ENCODE peak calls at places on chromosomes 1 and 21, in eight cellular contexts. One of them, this sample, is unnamed.
A peak's percentile ranks its signal among the peaks of the same experiment; 100 is the strongest.

GRCh38 chr1:17204546-17205440 is at the start of gene PADI1:
- DNase-seq in M059J: no peak
- DNase-seq in kidney tubule cell: no peak
- DNase-seq in Kasumi-1: no peak
- DNase-seq in NCI-H774: no peak
- DNase-seq in NT2/D1: no peak
- DNase-seq in CD4-positive, alpha-beta T cell: no peak
- DNase-seq in BE2C: no peak
- DNase-seq in this sample: no peak

GRCh38 chr1:212512731-212513559 is 80.2 kb downstream of the NENF start:
- DNase-seq in M059J: peak; percentile 98
- DNase-seq in kidney tubule cell: peak; percentile 84
- DNase-seq in Kasumi-1: no peak
- DNase-seq in NCI-H774: no peak
- DNase-seq in NT2/D1: no peak
- DNase-seq in CD4-positive, alpha-beta T cell: no peak
- DNase-seq in BE2C: no peak
- DNase-seq in this sample: peak; percentile 80

GRCh38 chr1:28190996-28191645 is 14.6 kb upstream of the PTAFR start:
- DNase-seq in M059J: no peak
- DNase-seq in kidney tubule cell: peak; percentile 10
- DNase-seq in Kasumi-1: no peak
- DNase-seq in NCI-H774: no peak
- DNase-seq in NT2/D1: no peak
- DNase-seq in CD4-positive, alpha-beta T cell: no peak
- DNase-seq in BE2C: peak; percentile 21
- DNase-seq in this sample: no peak

GRCh38 chr1:222053790-222054294 is 312.0 kb upstream of the DUSP10 start:
- DNase-seq in M059J: no peak
- DNase-seq in kidney tubule cell: no peak
- DNase-seq in Kasumi-1: no peak
- DNase-seq in NCI-H774: no peak
- DNase-seq in NT2/D1: no peak
- DNase-seq in CD4-positive, alpha-beta T cell: no peak
- DNase-seq in BE2C: no peak
- DNase-seq in this sample: no peak

GRCh38 chr1:88145752-88146151 is 538.3 kb upstream of the PKN2 start:
- DNase-seq in M059J: no peak
- DNase-seq in kidney tubule cell: no peak
- DNase-seq in Kasumi-1: no peak
- DNase-seq in NCI-H774: no peak
- DNase-seq in NT2/D1: no peak
- DNase-seq in CD4-positive, alpha-beta T cell: no peak
- DNase-seq in BE2C: no peak
- DNase-seq in this sample: no peak

GRCh38 chr1:58392083-58392482 is 154.4 kb downstream of the OMA1 start:
- DNase-seq in M059J: no peak
- DNase-seq in kidney tubule cell: no peak
- DNase-seq in Kasumi-1: peak; percentile 10
- DNase-seq in NCI-H774: no peak
- DNase-seq in NT2/D1: no peak
- DNase-seq in CD4-positive, alpha-beta T cell: no peak
- DNase-seq in BE2C: no peak
- DNase-seq in this sample: no peak

GRCh38 chr1:90720137-90720636 is 3.1 kb upstream of the BARHL2 start:
- DNase-seq in M059J: no peak
- DNase-seq in kidney tubule cell: no peak
- DNase-seq in Kasumi-1: no peak
- DNase-seq in NCI-H774: no peak
- DNase-seq in NT2/D1: no peak
- DNase-seq in CD4-positive, alpha-beta T cell: no peak
- DNase-seq in BE2C: no peak
- DNase-seq in this sample: no peak

GRCh38 chr1:225746361-225747179 is 31.1 kb upstream of the SRP9 start:
- DNase-seq in M059J: peak; percentile 88
- DNase-seq in kidney tubule cell: peak; percentile 94
- DNase-seq in Kasumi-1: no peak
- DNase-seq in NCI-H774: peak; percentile 40
- DNase-seq in NT2/D1: peak; percentile 90
- DNase-seq in CD4-positive, alpha-beta T cell: no peak
- DNase-seq in BE2C: peak; percentile 43
- DNase-seq in this sample: peak; percentile 38

GRCh38 chr1:206663832-206664652 is 20.7 kb upstream of the MAPKAPK2 start:
- DNase-seq in M059J: peak; percentile 53
- DNase-seq in kidney tubule cell: peak; percentile 54
- DNase-seq in Kasumi-1: peak; percentile 72
- DNase-seq in NCI-H774: peak; percentile 36
- DNase-seq in NT2/D1: peak; percentile 86
- DNase-seq in CD4-positive, alpha-beta T cell: peak; percentile 65
- DNase-seq in BE2C: peak; percentile 80
- DNase-seq in this sample: peak; percentile 96

GRCh38 chr1:52210044-52210443 is 68.2 kb downstream of the ZFYVE9 start:
- DNase-seq in M059J: peak; percentile 28
- DNase-seq in kidney tubule cell: no peak
- DNase-seq in Kasumi-1: no peak
- DNase-seq in NCI-H774: no peak
- DNase-seq in NT2/D1: no peak
- DNase-seq in CD4-positive, alpha-beta T cell: no peak
- DNase-seq in BE2C: no peak
- DNase-seq in this sample: no peak

GRCh38 chr21:46056450-46056903 is 41.4 kb upstream of the COL6A2 start:
- DNase-seq in M059J: peak; percentile 87
- DNase-seq in kidney tubule cell: no peak
- DNase-seq in Kasumi-1: no peak
- DNase-seq in NCI-H774: no peak
- DNase-seq in NT2/D1: no peak
- DNase-seq in CD4-positive, alpha-beta T cell: no peak
- DNase-seq in BE2C: no peak
- DNase-seq in this sample: no peak

GRCh38 chr1:93672069-93672468 is 9.6 kb downstream of the BCAR3 start:
- DNase-seq in M059J: peak; percentile 97
- DNase-seq in kidney tubule cell: peak; percentile 91
- DNase-seq in Kasumi-1: no peak
- DNase-seq in NCI-H774: no peak
- DNase-seq in NT2/D1: no peak
- DNase-seq in CD4-positive, alpha-beta T cell: no peak
- DNase-seq in BE2C: no peak
- DNase-seq in this sample: peak; percentile 47

GRCh38 chr1:44327679-44328491 is 27.2 kb downstream of the ERI3 start:
- DNase-seq in M059J: peak; percentile 100
- DNase-seq in kidney tubule cell: peak; percentile 100
- DNase-seq in Kasumi-1: no peak
- DNase-seq in NCI-H774: peak; percentile 49
- DNase-seq in NT2/D1: peak; percentile 85
- DNase-seq in CD4-positive, alpha-beta T cell: no peak
- DNase-seq in BE2C: peak; percentile 81
- DNase-seq in this sample: peak; percentile 98

GRCh38 chr1:145837658-145838057 is 7.8 kb upstream of the NUDT17 start:
- DNase-seq in M059J: peak; percentile 12
- DNase-seq in kidney tubule cell: peak; percentile 18
- DNase-seq in Kasumi-1: no peak
- DNase-seq in NCI-H774: no peak
- DNase-seq in NT2/D1: no peak
- DNase-seq in CD4-positive, alpha-beta T cell: no peak
- DNase-seq in BE2C: no peak
- DNase-seq in this sample: no peak

GRCh38 chr1:61202854-61203603 is 120.7 kb downstream of the NFIA start:
- DNase-seq in M059J: no peak
- DNase-seq in kidney tubule cell: no peak
- DNase-seq in Kasumi-1: no peak
- DNase-seq in NCI-H774: no peak
- DNase-seq in NT2/D1: no peak
- DNase-seq in CD4-positive, alpha-beta T cell: no peak
- DNase-seq in BE2C: no peak
- DNase-seq in this sample: no peak

GRCh38 chr1:17538010-17538409 is 1.5 kb upstream of the ARHGEF10L start:
- DNase-seq in M059J: no peak
- DNase-seq in kidney tubule cell: no peak
- DNase-seq in Kasumi-1: no peak
- DNase-seq in NCI-H774: no peak
- DNase-seq in NT2/D1: no peak
- DNase-seq in CD4-positive, alpha-beta T cell: no peak
- DNase-seq in BE2C: no peak
- DNase-seq in this sample: no peak

GRCh38 chr1:95276429-95276828 is 42.4 kb downstream of the RWDD3 start:
- DNase-seq in M059J: no peak
- DNase-seq in kidney tubule cell: no peak
- DNase-seq in Kasumi-1: no peak
- DNase-seq in NCI-H774: no peak
- DNase-seq in NT2/D1: no peak
- DNase-seq in CD4-positive, alpha-beta T cell: no peak
- DNase-seq in BE2C: no peak
- DNase-seq in this sample: no peak

GRCh38 chr1:213905315-213905714 is 82.5 kb upstream of the PROX1 start:
- DNase-seq in M059J: no peak
- DNase-seq in kidney tubule cell: no peak
- DNase-seq in Kasumi-1: no peak
- DNase-seq in NCI-H774: no peak
- DNase-seq in NT2/D1: no peak
- DNase-seq in CD4-positive, alpha-beta T cell: no peak
- DNase-seq in BE2C: no peak
- DNase-seq in this sample: no peak

GRCh38 chr1:108597041-108597440 is 37.1 kb downstream of the EEIG2 start:
- DNase-seq in M059J: no peak
- DNase-seq in kidney tubule cell: no peak
- DNase-seq in Kasumi-1: no peak
- DNase-seq in NCI-H774: no peak
- DNase-seq in NT2/D1: no peak
- DNase-seq in CD4-positive, alpha-beta T cell: no peak
- DNase-seq in BE2C: no peak
- DNase-seq in this sample: no peak

GRCh38 chr1:162502928-162503327 is 5.3 kb downstream of the UHMK1 start:
- DNase-seq in M059J: peak; percentile 21
- DNase-seq in kidney tubule cell: no peak
- DNase-seq in Kasumi-1: no peak
- DNase-seq in NCI-H774: no peak
- DNase-seq in NT2/D1: no peak
- DNase-seq in CD4-positive, alpha-beta T cell: no peak
- DNase-seq in BE2C: no peak
- DNase-seq in this sample: no peak